ENCODE peak calls at places on chromosomes 3 and 15, in five cellular contexts. G is adrenal gland, B is tibial nerve, R is K562, Y is IMR-90. X is an unnamed sample.

GRCh38 chr3:144085964-144086363 is 114.3 kb downstream of the DIPK2A start:
- DNase-seq in G (no peak), B (no peak), Y (peak; percentile 32), R (peak; percentile 5), X (peak; percentile 5)

GRCh38 chr3:129606522-129607390 is at the start of gene PLXND1:
- DNase-seq in R (peak; percentile 73), G (peak; percentile 69), B (no peak), Y (peak; percentile 39), X (peak; percentile 71)

GRCh38 chr3:7800006-7800780 is 701.4 kb upstream of the LMCD1 start:
- DNase-seq in Y (no peak), R (no peak), G (no peak), B (no peak), X (no peak)

GRCh38 chr3:101077361-101078011 is 84.3 kb upstream of the ABI3BP start:
- DNase-seq in Y (peak; percentile 58), R (no peak), G (no peak), B (no peak), X (no peak)

GRCh38 chr3:105502333-105502732 is 135.6 kb downstream of the ALCAM start:
- DNase-seq in G (no peak), Y (no peak), R (no peak), B (no peak), X (no peak)

GRCh38 chr3:197784019-197784585 is 7.0 kb upstream of the LRCH3 start:
- DNase-seq in B (no peak), R (no peak), G (no peak), Y (no peak), X (no peak)

GRCh38 chr15:91694829-91695205 is 158.7 kb upstream of the SLCO3A1 start:
- DNase-seq in G (no peak), R (no peak), B (peak; percentile 83), Y (peak; percentile 47), X (no peak)

GRCh38 chr3:58394339-58394738 is 39.3 kb downstream of the PDHB start:
- DNase-seq in B (no peak), R (no peak), G (no peak), Y (no peak), X (no peak)

GRCh38 chr3:180048840-180049239 is 12.1 kb upstream of the PEX5L start:
- DNase-seq in R (no peak), G (no peak), B (no peak), Y (peak; percentile 20), X (no peak)

GRCh38 chr15:51104512-51104911 is 9.8 kb upstream of the TNFAIP8L3 start:
- DNase-seq in B (peak; percentile 62), Y (peak; percentile 35), R (no peak), G (peak; percentile 31), X (no peak)

GRCh38 chr3:150300376-150300775 is 107.7 kb upstream of the TSC22D2 start:
- DNase-seq in R (no peak), B (no peak), G (no peak), Y (no peak), X (no peak)

GRCh38 chr3:169541528-169541927 is 122.0 kb downstream of the MECOM start:
- DNase-seq in Y (no peak), G (no peak), B (no peak), R (no peak), X (no peak)

GRCh38 chr3:69012836-69013255 is 638 bp downstream of the EOGT start:
- DNase-seq in B (peak; percentile 14), R (peak; percentile 47), Y (peak; percentile 67), G (peak; percentile 51), X (peak; percentile 65)

GRCh38 chr3:72270072-72270611 is 485.2 kb upstream of the PROK2 start:
- DNase-seq in Y (peak; percentile 96), G (peak; percentile 93), B (peak; percentile 93), R (peak; percentile 88), X (peak; percentile 95)

GRCh38 chr3:10164546-10165393 is at the start of gene IRAK2:
- DNase-seq in R (peak; percentile 87), Y (peak; percentile 50), G (peak; percentile 78), B (peak; percentile 63), X (peak; percentile 76)

GRCh38 chr15:85684174-85684710 is 110.5 kb downstream of the KLHL25 start:
- DNase-seq in B (no peak), Y (no peak), G (no peak), R (no peak), X (no peak)

GRCh38 chr3:23949784-23950183 is 4.7 kb downstream of the NR1D2 start:
- DNase-seq in B (no peak), G (no peak), Y (no peak), R (peak; percentile 61), X (no peak)

GRCh38 chr15:74464216-74464615 is 3.3 kb upstream of the UBL7 start:
- DNase-seq in G (no peak), Y (no peak), R (no peak), B (no peak), X (no peak)

GRCh38 chr3:19898725-19899124 is 35.3 kb downstream of the EFHB start:
- DNase-seq in R (no peak), G (no peak), B (no peak), Y (peak; percentile 8), X (no peak)

GRCh38 chr3:124075758-124076157 is 83.8 kb upstream of the ROPN1 start:
- DNase-seq in G (peak; percentile 82), B (no peak), R (no peak), Y (no peak), X (no peak)

GRCh38 chr3:179608931-179609720 is 4.5 kb downstream of the NDUFB5 start:
- DNase-seq in B (no peak), R (peak; percentile 38), Y (no peak), G (no peak), X (no peak)

GRCh38 chr3:124837730-124838186 is 49.4 kb downstream of the ITGB5 start:
- DNase-seq in R (peak; percentile 15), B (peak; percentile 39), G (peak; percentile 81), Y (peak; percentile 87), X (no peak)

GRCh38 chr15:30675126-30675525 is 49.2 kb downstream of the ARHGAP11B start:
- DNase-seq in R (no peak), Y (peak; percentile 27), B (no peak), G (no peak), X (no peak)

GRCh38 chr3:38094999-38095398 is 41.9 kb downstream of the ACAA1 start:
- DNase-seq in G (no peak), R (no peak), Y (no peak), B (no peak), X (no peak)

GRCh38 chr15:22888120-22888859 is 49.8 kb downstream of the NIPA2 start:
- DNase-seq in Y (peak; percentile 99), B (no peak), R (peak; percentile 65), G (no peak), X (no peak)

GRCh38 chr3:178434206-178434805 is 101.9 kb upstream of the KCNMB2 start:
- DNase-seq in B (no peak), Y (no peak), G (no peak), R (no peak), X (peak; percentile 5)

GRCh38 chr15:101675796-101676582 is 23.8 kb upstream of the TM2D3 start:
- DNase-seq in Y (peak; percentile 89), G (no peak), B (no peak), R (no peak), X (no peak)
- TF ChIP-seq POLR2A in Y (no peak), G (no peak), B (no peak), R (no peak), X (no peak)

GRCh38 chr15:35491999-35492398 is 54.0 kb downstream of the DPH6 start:
- DNase-seq in Y (no peak), G (no peak), R (no peak), B (no peak), X (peak; percentile 17)
- TF ChIP-seq POLR2A in Y (no peak), G (no peak), R (no peak), B (no peak), X (no peak)

GRCh38 chr3:4839278-4839677 is 140.0 kb upstream of the BHLHE40 start:
- DNase-seq in B (no peak), R (no peak), Y (no peak), G (no peak), X (no peak)
- TF ChIP-seq POLR2A in B (no peak), R (no peak), Y (no peak), G (no peak), X (no peak)

GRCh38 chr15:41493902-41494189 is 172 bp downstream of the ITPKA start:
- DNase-seq in Y (no peak), R (no peak), B (no peak), G (no peak), X (no peak)
- TF ChIP-seq POLR2A in Y (no peak), R (no peak), B (no peak), G (no peak), X (no peak)

GRCh38 chr15:68431792-68432401 is at the start of gene ITGA11:
- DNase-seq in G (peak; percentile 48), Y (peak; percentile 34), R (no peak), B (peak; percentile 54), X (no peak)
- TF ChIP-seq POLR2A in G (peak; percentile 17), Y (no peak), R (no peak), B (no peak), X (no peak)

GRCh38 chr3:136919799-136920580 is 37.8 kb upstream of the IL20RB start:
- DNase-seq in G (no peak), Y (no peak), R (no peak), B (no peak), X (no peak)
- TF ChIP-seq POLR2A in G (no peak), Y (no peak), R (no peak), B (no peak), X (no peak)

GRCh38 chr15:39594056-39594763 is 13.3 kb downstream of the THBS1 start:
- DNase-seq in Y (peak; percentile 34), R (no peak), G (no peak), B (no peak), X (no peak)

GRCh38 chr15:39596358-39597051 is 15.6 kb downstream of the THBS1 start:
- DNase-seq in G (no peak), R (no peak), B (no peak), Y (peak; percentile 52), X (no peak)

GRCh38 chr15:39595621-39596221 is 14.8 kb downstream of the THBS1 start:
- DNase-seq in R (no peak), G (no peak), B (no peak), Y (peak; percentile 43), X (no peak)

GRCh38 chr15:39593071-39594055 is 12.5 kb downstream of the THBS1 start:
- DNase-seq in R (no peak), G (no peak), B (no peak), Y (peak; percentile 34), X (no peak)

GRCh38 chr15:39594764-39595620 is 14.1 kb downstream of the THBS1 start:
- DNase-seq in R (no peak), Y (peak; percentile 57), B (no peak), G (no peak), X (no peak)
- TF ChIP-seq POLR2A in R (no peak), Y (no peak), B (no peak), G (no peak), X (no peak)

DNA sequence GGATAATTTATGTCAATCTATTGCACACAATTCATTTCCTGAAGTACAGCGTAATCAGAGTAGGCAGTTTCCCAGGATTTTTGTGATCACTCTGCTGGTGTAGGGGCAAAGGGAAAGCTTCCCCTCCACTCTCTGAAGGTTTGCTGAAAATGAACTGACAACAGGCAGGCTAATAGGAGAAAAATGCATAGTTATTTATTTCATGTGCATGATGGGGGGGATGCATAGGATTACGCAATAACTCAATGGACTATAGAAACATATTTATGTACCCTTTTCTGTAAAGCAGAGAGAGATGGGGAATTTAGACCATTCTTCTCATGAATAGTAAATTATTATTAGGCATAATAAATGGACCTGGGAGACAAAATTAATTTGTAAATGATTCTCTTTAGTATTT is 872.9 kb downstream of the NAALADL2 start:
- DNase-seq in R (no peak), Y (no peak), B (no peak), G (no peak), X (no peak)
- TF ChIP-seq POLR2A in R (no peak), Y (no peak), B (no peak), G (no peak), X (no peak)

X was measured in erythroblast.